ENCODE peak calls at places on chromosomes 12 and 14, in ten cellular contexts. One of them, this sample, is unnamed.

GRCh38 chr12:58712981-58713380 is 207.3 kb downstream of the LRIG3 start:
- DNase-seq in IMR-90: peak
- DNase-seq in caudate nucleus: no peak
- DNase-seq in stimulated activated naive CD8-positive, alpha-beta T cell treated with anti-CD3 and anti-CD28 coated beads, Interleukin-15, amount 100 ng/mL, for 72 hours: no peak
- DNase-seq in anterior cingulate cortex: no peak
- DNase-seq in CD8-positive, alpha-beta T cell: no peak
- DNase-seq in activated T-cell treated with anti-CD3 and anti-CD28 coated beads, Interleukin-2, amount 50 U/mL, for 48 hours: no peak
- DNase-seq in iris pigment epithelial cell: no peak
- DNase-seq in stomach: no peak
- DNase-seq in SJSA1: no peak
- DNase-seq in this sample: no peak

GRCh38 chr12:123767613-123768012 is 5.5 kb downstream of the DNAH10 start:
- DNase-seq in IMR-90: no peak
- DNase-seq in anterior cingulate cortex: no peak
- DNase-seq in caudate nucleus: no peak
- DNase-seq in CD8-positive, alpha-beta T cell: no peak
- DNase-seq in SJSA1: no peak
- DNase-seq in stomach: no peak
- DNase-seq in activated T-cell treated with anti-CD3 and anti-CD28 coated beads, Interleukin-2, amount 50 U/mL, for 48 hours: no peak
- DNase-seq in iris pigment epithelial cell: no peak
- DNase-seq in stimulated activated naive CD8-positive, alpha-beta T cell treated with anti-CD3 and anti-CD28 coated beads, Interleukin-15, amount 100 ng/mL, for 72 hours: peak
- DNase-seq in this sample: no peak

GRCh38 chr12:15050664-15051063 is 77.8 kb downstream of the PDE6H start:
- DNase-seq in anterior cingulate cortex: no peak
- DNase-seq in stimulated activated naive CD8-positive, alpha-beta T cell treated with anti-CD3 and anti-CD28 coated beads, Interleukin-15, amount 100 ng/mL, for 72 hours: no peak
- DNase-seq in CD8-positive, alpha-beta T cell: no peak
- DNase-seq in activated T-cell treated with anti-CD3 and anti-CD28 coated beads, Interleukin-2, amount 50 U/mL, for 48 hours: no peak
- DNase-seq in SJSA1: no peak
- DNase-seq in IMR-90: no peak
- DNase-seq in stomach: no peak
- DNase-seq in iris pigment epithelial cell: no peak
- DNase-seq in caudate nucleus: no peak
- DNase-seq in this sample: peak

GRCh38 chr12:119613319-119613936 is 19.9 kb downstream of the TMEM233 start:
- DNase-seq in caudate nucleus: no peak
- DNase-seq in stimulated activated naive CD8-positive, alpha-beta T cell treated with anti-CD3 and anti-CD28 coated beads, Interleukin-15, amount 100 ng/mL, for 72 hours: no peak
- DNase-seq in anterior cingulate cortex: no peak
- DNase-seq in SJSA1: no peak
- DNase-seq in activated T-cell treated with anti-CD3 and anti-CD28 coated beads, Interleukin-2, amount 50 U/mL, for 48 hours: no peak
- DNase-seq in iris pigment epithelial cell: peak
- DNase-seq in stomach: peak
- DNase-seq in IMR-90: peak
- DNase-seq in CD8-positive, alpha-beta T cell: no peak
- DNase-seq in this sample: no peak

GRCh38 chr14:23831591-23831990 is 122.0 kb upstream of the DHRS4 start:
- DNase-seq in anterior cingulate cortex: no peak
- DNase-seq in caudate nucleus: no peak
- DNase-seq in activated T-cell treated with anti-CD3 and anti-CD28 coated beads, Interleukin-2, amount 50 U/mL, for 48 hours: no peak
- DNase-seq in CD8-positive, alpha-beta T cell: no peak
- DNase-seq in stimulated activated naive CD8-positive, alpha-beta T cell treated with anti-CD3 and anti-CD28 coated beads, Interleukin-15, amount 100 ng/mL, for 72 hours: no peak
- DNase-seq in IMR-90: no peak
- DNase-seq in SJSA1: no peak
- DNase-seq in stomach: no peak
- DNase-seq in iris pigment epithelial cell: no peak
- DNase-seq in this sample: no peak

GRCh38 chr12:30828686-30829085 is 73.9 kb upstream of the CAPRIN2 start:
- DNase-seq in CD8-positive, alpha-beta T cell: no peak
- DNase-seq in iris pigment epithelial cell: peak
- DNase-seq in activated T-cell treated with anti-CD3 and anti-CD28 coated beads, Interleukin-2, amount 50 U/mL, for 48 hours: no peak
- DNase-seq in SJSA1: no peak
- DNase-seq in stimulated activated naive CD8-positive, alpha-beta T cell treated with anti-CD3 and anti-CD28 coated beads, Interleukin-15, amount 100 ng/mL, for 72 hours: no peak
- DNase-seq in caudate nucleus: no peak
- DNase-seq in stomach: no peak
- DNase-seq in anterior cingulate cortex: no peak
- DNase-seq in IMR-90: no peak
- DNase-seq in this sample: no peak

GRCh38 chr14:65035049-65035448 is 48.4 kb downstream of the FNTB start:
- DNase-seq in CD8-positive, alpha-beta T cell: no peak
- DNase-seq in iris pigment epithelial cell: no peak
- DNase-seq in caudate nucleus: no peak
- DNase-seq in activated T-cell treated with anti-CD3 and anti-CD28 coated beads, Interleukin-2, amount 50 U/mL, for 48 hours: no peak
- DNase-seq in IMR-90: no peak
- DNase-seq in SJSA1: no peak
- DNase-seq in anterior cingulate cortex: peak
- DNase-seq in stimulated activated naive CD8-positive, alpha-beta T cell treated with anti-CD3 and anti-CD28 coated beads, Interleukin-15, amount 100 ng/mL, for 72 hours: no peak
- DNase-seq in stomach: peak
- DNase-seq in this sample: no peak

GRCh38 chr12:41988715-41989114 is 156.0 kb downstream of the GXYLT1 start:
- DNase-seq in stimulated activated naive CD8-positive, alpha-beta T cell treated with anti-CD3 and anti-CD28 coated beads, Interleukin-15, amount 100 ng/mL, for 72 hours: no peak
- DNase-seq in caudate nucleus: no peak
- DNase-seq in iris pigment epithelial cell: no peak
- DNase-seq in anterior cingulate cortex: no peak
- DNase-seq in IMR-90: no peak
- DNase-seq in CD8-positive, alpha-beta T cell: no peak
- DNase-seq in stomach: no peak
- DNase-seq in activated T-cell treated with anti-CD3 and anti-CD28 coated beads, Interleukin-2, amount 50 U/mL, for 48 hours: no peak
- DNase-seq in SJSA1: no peak
- DNase-seq in this sample: no peak

GRCh38 chr14:36474593-36474992 is 45.4 kb downstream of the NKX2-1 start:
- DNase-seq in anterior cingulate cortex: no peak
- DNase-seq in activated T-cell treated with anti-CD3 and anti-CD28 coated beads, Interleukin-2, amount 50 U/mL, for 48 hours: no peak
- DNase-seq in stomach: no peak
- DNase-seq in IMR-90: no peak
- DNase-seq in iris pigment epithelial cell: no peak
- DNase-seq in SJSA1: no peak
- DNase-seq in stimulated activated naive CD8-positive, alpha-beta T cell treated with anti-CD3 and anti-CD28 coated beads, Interleukin-15, amount 100 ng/mL, for 72 hours: no peak
- DNase-seq in caudate nucleus: no peak
- DNase-seq in CD8-positive, alpha-beta T cell: no peak
- DNase-seq in this sample: no peak

GRCh38 chr14:70009961-70010360 is 130.7 kb downstream of the SMOC1 start:
- DNase-seq in CD8-positive, alpha-beta T cell: no peak
- DNase-seq in IMR-90: no peak
- DNase-seq in stomach: no peak
- DNase-seq in anterior cingulate cortex: no peak
- DNase-seq in caudate nucleus: no peak
- DNase-seq in iris pigment epithelial cell: no peak
- DNase-seq in SJSA1: no peak
- DNase-seq in activated T-cell treated with anti-CD3 and anti-CD28 coated beads, Interleukin-2, amount 50 U/mL, for 48 hours: no peak
- DNase-seq in stimulated activated naive CD8-positive, alpha-beta T cell treated with anti-CD3 and anti-CD28 coated beads, Interleukin-15, amount 100 ng/mL, for 72 hours: no peak
- DNase-seq in this sample: peak

GRCh38 chr12:1103632-1104031 is 112.6 kb downstream of the ERC1 start:
- DNase-seq in stomach: no peak
- DNase-seq in SJSA1: no peak
- DNase-seq in stimulated activated naive CD8-positive, alpha-beta T cell treated with anti-CD3 and anti-CD28 coated beads, Interleukin-15, amount 100 ng/mL, for 72 hours: no peak
- DNase-seq in activated T-cell treated with anti-CD3 and anti-CD28 coated beads, Interleukin-2, amount 50 U/mL, for 48 hours: no peak
- DNase-seq in iris pigment epithelial cell: no peak
- DNase-seq in IMR-90: no peak
- DNase-seq in caudate nucleus: no peak
- DNase-seq in anterior cingulate cortex: no peak
- DNase-seq in CD8-positive, alpha-beta T cell: no peak
- DNase-seq in this sample: no peak

GRCh38 chr14:104895786-104896642 is 28.7 kb upstream of the PLD4 start:
- DNase-seq in stimulated activated naive CD8-positive, alpha-beta T cell treated with anti-CD3 and anti-CD28 coated beads, Interleukin-15, amount 100 ng/mL, for 72 hours: no peak
- DNase-seq in caudate nucleus: no peak
- DNase-seq in activated T-cell treated with anti-CD3 and anti-CD28 coated beads, Interleukin-2, amount 50 U/mL, for 48 hours: no peak
- DNase-seq in IMR-90: no peak
- DNase-seq in stomach: peak
- DNase-seq in iris pigment epithelial cell: no peak
- DNase-seq in anterior cingulate cortex: no peak
- DNase-seq in CD8-positive, alpha-beta T cell: no peak
- DNase-seq in SJSA1: no peak
- DNase-seq in this sample: no peak

GRCh38 chr14:82872494-82872893 is 1338.8 kb upstream of the SEL1L start:
- DNase-seq in iris pigment epithelial cell: no peak
- DNase-seq in IMR-90: no peak
- DNase-seq in SJSA1: no peak
- DNase-seq in stomach: no peak
- DNase-seq in caudate nucleus: no peak
- DNase-seq in anterior cingulate cortex: no peak
- DNase-seq in activated T-cell treated with anti-CD3 and anti-CD28 coated beads, Interleukin-2, amount 50 U/mL, for 48 hours: no peak
- DNase-seq in stimulated activated naive CD8-positive, alpha-beta T cell treated with anti-CD3 and anti-CD28 coated beads, Interleukin-15, amount 100 ng/mL, for 72 hours: no peak
- DNase-seq in CD8-positive, alpha-beta T cell: no peak
- DNase-seq in this sample: no peak

GRCh38 chr12:49891012-49891411 is 12.7 kb downstream of the FAIM2 start:
- DNase-seq in caudate nucleus: no peak
- DNase-seq in CD8-positive, alpha-beta T cell: no peak
- DNase-seq in activated T-cell treated with anti-CD3 and anti-CD28 coated beads, Interleukin-2, amount 50 U/mL, for 48 hours: no peak
- DNase-seq in iris pigment epithelial cell: no peak
- DNase-seq in stimulated activated naive CD8-positive, alpha-beta T cell treated with anti-CD3 and anti-CD28 coated beads, Interleukin-15, amount 100 ng/mL, for 72 hours: no peak
- DNase-seq in anterior cingulate cortex: no peak
- DNase-seq in IMR-90: no peak
- DNase-seq in stomach: no peak
- DNase-seq in SJSA1: no peak
- DNase-seq in this sample: no peak